ENCODE peak calls at places on chromosomes 6 and 20, in four cellular contexts. X is H1, T is HepG2, M is GM12878. P is an unnamed sample.

GRCh38 chr6:12557760-12558159 is 158.8 kb upstream of the PHACTR1 start:
- DNase-seq in X (no peak), T (no peak), M (no peak), P (no peak)

GRCh38 chr6:168725821-168726220 is 284.8 kb downstream of the SMOC2 start:
- DNase-seq in X (no peak), T (no peak), M (no peak), P (no peak)

GRCh38 chr6:125839471-125839870 is 48.7 kb downstream of the NCOA7 start:
- DNase-seq in X (no peak), T (no peak), M (no peak), P (no peak)

GRCh38 chr6:75065524-75065923 is 140.3 kb downstream of the COL12A1 start:
- DNase-seq in X (peak; percentile 51), T (no peak), M (no peak), P (peak; percentile 15)

GRCh38 chr6:26195924-26196845 is 109.0 kb downstream of the HFE start:
- DNase-seq in X (no peak), T (peak; percentile 39), M (no peak), P (no peak)

GRCh38 chr6:18501313-18502013 is 114.3 kb downstream of the RNF144B start:
- DNase-seq in X (no peak), T (no peak), M (no peak), P (no peak)

GRCh38 chr6:12182676-12183075 is 107.5 kb upstream of the EDN1 start:
- DNase-seq in X (no peak), T (no peak), M (no peak), P (no peak)

GRCh38 chr6:118574051-118574865 is 26.2 kb downstream of the PLN start:
- DNase-seq in X (no peak), T (no peak), M (no peak), P (no peak)

GRCh38 chr20:11807070-11807741 is 110.5 kb upstream of the BTBD3 start:
- DNase-seq in X (no peak), T (no peak), M (no peak), P (no peak)

GRCh38 chr6:163991326-163991725 is 576.8 kb downstream of the QKI start:
- DNase-seq in X (no peak), T (no peak), M (no peak), P (no peak)

GRCh38 chr6:154435400-154435945 is 75.0 kb downstream of the CNKSR3 start:
- DNase-seq in X (no peak), T (no peak), M (no peak), P (no peak)

GRCh38 chr6:168155193-168155592 is 76.2 kb upstream of the FRMD1 start:
- DNase-seq in X (no peak), T (no peak), M (no peak), P (no peak)

GRCh38 chr20:50153153-50153499 is 397 bp downstream of the PEDS1 start:
- DNase-seq in X (no peak), T (no peak), M (no peak), P (no peak)

GRCh38 chr6:116016846-116017545 is 43.7 kb downstream of the FRK start:
- DNase-seq in X (no peak), T (peak; percentile 56), M (no peak), P (no peak)

GRCh38 chr6:116015983-116016382 is 44.7 kb downstream of the FRK start:
- DNase-seq in X (no peak), T (peak; percentile 50), M (no peak), P (no peak)

GRCh38 chr6:116019428-116019827 is 41.3 kb downstream of the FRK start:
- DNase-seq in X (no peak), T (no peak), M (peak; percentile 85), P (no peak)

GRCh38 chr6:116018976-116019375 is 41.7 kb downstream of the FRK start:
- DNase-seq in X (no peak), T (no peak), M (no peak), P (no peak)

DNA sequence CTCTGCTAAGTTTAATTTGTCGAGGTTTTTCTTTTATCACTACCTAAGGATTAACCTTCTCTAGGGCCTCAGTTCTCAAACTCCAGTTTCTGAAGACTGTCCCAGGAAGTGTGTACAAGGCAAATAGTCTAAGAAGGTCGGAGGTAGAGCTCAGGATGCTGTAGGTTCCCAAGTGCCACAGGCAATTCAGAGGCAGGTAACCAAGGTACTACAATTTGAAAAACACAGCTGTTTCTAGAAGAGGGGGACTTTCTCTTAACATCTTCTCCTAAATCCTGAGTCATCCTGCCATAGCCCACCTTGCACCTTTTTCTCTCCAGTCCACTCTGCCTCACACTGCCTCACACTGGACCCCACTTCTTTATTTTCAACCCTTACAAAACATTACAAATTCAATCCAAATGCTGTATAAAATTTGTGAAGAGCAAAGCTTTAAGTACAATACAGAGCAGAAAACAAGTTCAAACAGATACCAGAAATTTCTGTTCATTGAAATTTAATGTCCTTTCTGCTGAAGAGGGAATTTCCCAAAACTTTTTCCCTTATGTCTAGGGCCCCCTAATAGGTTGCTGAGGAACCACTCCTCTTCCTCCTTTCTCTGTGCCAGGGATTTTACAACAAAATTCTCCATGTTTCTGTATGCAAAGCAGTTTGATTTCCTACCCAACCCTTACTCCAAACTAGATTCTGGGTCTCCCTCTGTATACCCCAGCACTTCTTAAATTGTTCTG is 43.0 kb downstream of the FRK start:
- DNase-seq in X (no peak), T (no peak), M (no peak), P (no peak)
- TF ChIP-seq SUZ12 in X (no peak), T (no peak), M (no peak), P (no peak)

DNA sequence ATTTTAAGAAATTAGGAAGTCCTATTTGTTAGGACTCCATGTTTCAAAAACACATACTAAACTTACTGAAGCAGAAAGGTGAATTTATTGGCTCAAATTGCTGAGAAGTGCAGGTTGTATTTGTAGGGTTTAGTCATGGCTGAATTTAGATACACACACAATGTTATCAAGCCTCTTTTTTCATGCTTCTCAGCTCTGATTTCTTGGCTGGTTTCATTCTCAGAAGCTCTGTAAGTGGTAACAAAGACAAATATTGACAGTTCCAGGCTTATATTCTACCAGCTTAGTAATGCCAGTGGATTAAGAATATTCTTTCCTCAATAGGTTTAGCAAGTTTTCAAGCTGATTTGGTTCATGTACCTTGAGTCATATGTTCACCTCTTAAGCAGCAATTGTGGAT is 52.2 kb upstream of the PKIB start:
- DNase-seq in X (no peak), T (no peak), M (no peak), P (no peak)
- TF ChIP-seq SP1 in X (no peak), T (no peak), M (no peak), P (no peak)

GRCh38 chr6:43923376-43924221 is 153.6 kb downstream of the VEGFA start:
- DNase-seq in X (no peak), T (no peak), M (no peak), P (no peak)

GRCh38 chr6:43927525-43928210 is 157.7 kb downstream of the VEGFA start:
- DNase-seq in X (no peak), T (no peak), M (no peak), P (no peak)

GRCh38 chr6:43924222-43924702 is 154.3 kb downstream of the VEGFA start:
- DNase-seq in X (no peak), T (no peak), M (peak; percentile 21), P (no peak)

GRCh38 chr6:43929511-43929910 is 159.5 kb downstream of the VEGFA start:
- DNase-seq in X (no peak), T (no peak), M (no peak), P (no peak)

DNA sequence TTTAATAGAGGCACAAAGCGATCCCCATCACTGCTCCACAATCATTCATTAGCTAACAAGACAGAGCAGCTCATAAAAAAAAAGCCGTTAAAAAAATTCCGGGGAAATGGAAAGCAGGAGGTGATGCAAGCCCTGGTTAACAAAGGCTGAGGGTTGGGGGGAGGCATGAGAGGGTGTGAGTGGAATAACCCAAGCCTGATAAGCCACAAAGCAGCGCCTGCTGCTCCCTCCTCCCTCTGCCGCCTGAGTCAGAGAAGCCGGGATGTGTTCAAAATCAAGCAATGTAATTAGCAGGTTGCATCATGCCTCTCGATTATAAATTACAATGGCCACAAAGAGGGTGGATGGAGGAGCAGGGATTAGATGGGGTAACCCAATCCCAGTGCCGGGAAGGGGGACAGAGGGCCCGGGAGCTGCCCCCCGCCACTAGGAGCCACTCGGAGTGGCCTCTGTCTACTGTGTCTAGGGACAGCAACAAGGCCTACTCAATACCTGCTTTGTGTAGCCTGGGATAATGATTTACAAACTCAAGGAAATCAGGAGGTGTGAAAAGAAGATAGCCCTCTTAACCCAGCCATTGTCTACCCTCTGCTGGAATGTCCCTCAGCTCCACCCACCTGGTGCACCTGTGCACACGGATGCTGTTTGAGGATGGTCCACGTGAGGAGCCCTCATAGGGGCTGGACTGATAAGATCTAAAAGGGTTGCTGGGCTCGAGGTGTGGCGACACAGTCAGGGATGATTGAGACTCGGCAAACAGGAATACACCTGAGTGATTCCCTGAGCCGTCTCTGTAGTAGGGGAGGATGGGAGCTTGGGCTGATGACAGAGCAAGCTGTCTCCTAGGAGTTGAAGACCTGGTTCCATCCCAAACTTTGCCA is 156.9 kb downstream of the VEGFA start:
- DNase-seq in X (no peak), T (peak; percentile 90), M (no peak), P (peak; percentile 49)
- TF ChIP-seq SUZ12 in X (no peak), T (no peak), M (no peak), P (no peak)

GRCh38 chr6:148612043-148612442 is 134.8 kb upstream of the UST start:
- DNase-seq in X (no peak), T (no peak), M (no peak), P (no peak)

GRCh38 chr6:148611213-148611612 is 135.6 kb upstream of the UST start:
- DNase-seq in X (no peak), T (no peak), M (no peak), P (no peak)

GRCh38 chr6:148608211-148608951 is 138.4 kb upstream of the UST start:
- DNase-seq in X (no peak), T (peak; percentile 12), M (no peak), P (peak; percentile 19)
- TF ChIP-seq SP1 in X (no peak), T (no peak), M (no peak), P (no peak)

DNA sequence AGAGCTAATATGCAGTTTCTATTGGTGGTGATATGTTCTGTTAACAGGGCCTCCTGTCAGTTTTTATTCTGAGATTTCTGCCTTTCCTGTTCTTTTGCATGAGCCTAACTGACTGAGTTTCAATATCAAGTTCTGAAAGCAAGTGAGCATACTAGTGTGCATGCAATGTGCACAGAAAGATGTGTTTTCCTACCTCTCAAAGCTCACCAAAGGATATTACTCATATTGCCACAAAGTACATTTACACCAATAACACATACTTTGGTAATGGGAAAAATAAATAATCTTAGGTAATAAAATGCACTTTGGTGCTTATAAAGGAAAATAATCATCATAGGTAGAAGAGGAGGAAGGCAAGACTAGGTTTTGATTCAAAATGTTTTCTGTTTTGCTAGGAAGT is 195.0 kb downstream of the KHDC1L start:
- DNase-seq in X (no peak), T (no peak), M (peak; percentile 2), P (no peak)
- TF ChIP-seq SUZ12 in X (no peak), T (no peak), M (no peak), P (no peak)

GRCh38 chr6:36242161-36242560 is 27.7 kb upstream of the PNPLA1 start:
- DNase-seq in X (no peak), T (no peak), M (no peak), P (no peak)

GRCh38 chr6:36245572-36246031 is 24.3 kb upstream of the PNPLA1 start:
- DNase-seq in X (peak; percentile 83), T (no peak), M (no peak), P (no peak)

GRCh38 chr6:36246511-36247268 is 23.2 kb upstream of the PNPLA1 start:
- DNase-seq in X (no peak), T (no peak), M (no peak), P (no peak)

GRCh38 chr6:36243562-36244212 is 26.2 kb upstream of the PNPLA1 start:
- DNase-seq in X (no peak), T (no peak), M (no peak), P (no peak)

GRCh38 chr6:36244641-36245280 is 25.1 kb upstream of the PNPLA1 start:
- DNase-seq in X (peak; percentile 63), T (peak; percentile 88), M (no peak), P (no peak)
- TF ChIP-seq SP1 in X (peak; percentile 79), T (no peak), M (no peak), P (no peak)

GRCh38 chr6:21953831-21954801 is 342.7 kb downstream of the PRL start:
- DNase-seq in X (no peak), T (peak; percentile 15), M (no peak), P (peak; percentile 55)
- TF ChIP-seq SUZ12 in X (no peak), T (no peak), M (no peak), P (no peak)